ENCODE peak calls at places on chromosome 21, in nine cellular contexts. One of them, this sample, is unnamed.

GRCh38 chr21:33196956-33197374 is 32.8 kb upstream of the IFNAR2 start:
- DNase-seq in H1: peak
- DNase-seq in MM.1S: peak
- DNase-seq in ovary: peak
- DNase-seq in HCT116: peak
- DNase-seq in heart left ventricle: peak
- DNase-seq in CD8-positive, alpha-beta T cell: peak
- DNase-seq in WERI-Rb-1: peak
- DNase-seq in lower lobe of right lung: peak
- DNase-seq in this sample: no peak

GRCh38 chr21:28215214-28215954 is 777.3 kb downstream of the LTN1 start:
- DNase-seq in H1: no peak
- DNase-seq in HCT116: no peak
- DNase-seq in ovary: peak
- DNase-seq in lower lobe of right lung: no peak
- DNase-seq in heart left ventricle: peak
- DNase-seq in WERI-Rb-1: no peak
- DNase-seq in MM.1S: no peak
- DNase-seq in CD8-positive, alpha-beta T cell: no peak
- DNase-seq in this sample: no peak

GRCh38 chr21:28742527-28742926 is 250.2 kb downstream of the LTN1 start:
- DNase-seq in heart left ventricle: no peak
- DNase-seq in MM.1S: no peak
- DNase-seq in WERI-Rb-1: no peak
- DNase-seq in CD8-positive, alpha-beta T cell: no peak
- DNase-seq in lower lobe of right lung: no peak
- DNase-seq in HCT116: no peak
- DNase-seq in ovary: no peak
- DNase-seq in H1: no peak
- DNase-seq in this sample: no peak

GRCh38 chr21:31660134-31660565 is 657 bp downstream of the SOD1 start:
- DNase-seq in heart left ventricle: peak
- DNase-seq in H1: no peak
- DNase-seq in ovary: peak
- DNase-seq in HCT116: no peak
- DNase-seq in WERI-Rb-1: peak
- DNase-seq in CD8-positive, alpha-beta T cell: peak
- DNase-seq in MM.1S: peak
- DNase-seq in lower lobe of right lung: no peak
- DNase-seq in this sample: peak

GRCh38 chr21:43939443-43940328 is 72.4 kb upstream of the TRAPPC10 start:
- DNase-seq in ovary: no peak
- DNase-seq in WERI-Rb-1: peak
- DNase-seq in H1: no peak
- DNase-seq in heart left ventricle: no peak
- DNase-seq in lower lobe of right lung: no peak
- DNase-seq in HCT116: no peak
- DNase-seq in MM.1S: no peak
- DNase-seq in CD8-positive, alpha-beta T cell: no peak
- DNase-seq in this sample: no peak

GRCh38 chr21:18253252-18253651 is 8.6 kb downstream of the CHODL start:
- DNase-seq in WERI-Rb-1: no peak
- DNase-seq in ovary: no peak
- DNase-seq in heart left ventricle: no peak
- DNase-seq in CD8-positive, alpha-beta T cell: no peak
- DNase-seq in H1: no peak
- DNase-seq in MM.1S: no peak
- DNase-seq in lower lobe of right lung: no peak
- DNase-seq in HCT116: no peak
- DNase-seq in this sample: no peak

GRCh38 chr21:27269646-27270045 is 302.8 kb upstream of the ADAMTS5 start:
- DNase-seq in lower lobe of right lung: no peak
- DNase-seq in ovary: peak
- DNase-seq in MM.1S: no peak
- DNase-seq in H1: no peak
- DNase-seq in heart left ventricle: no peak
- DNase-seq in CD8-positive, alpha-beta T cell: no peak
- DNase-seq in WERI-Rb-1: no peak
- DNase-seq in HCT116: no peak
- DNase-seq in this sample: no peak

GRCh38 chr21:31338892-31339368 is 5.1 kb downstream of the TIAM1 start:
- DNase-seq in heart left ventricle: no peak
- DNase-seq in lower lobe of right lung: no peak
- DNase-seq in WERI-Rb-1: no peak
- DNase-seq in ovary: no peak
- DNase-seq in HCT116: no peak
- DNase-seq in H1: no peak
- DNase-seq in MM.1S: no peak
- DNase-seq in CD8-positive, alpha-beta T cell: no peak
- DNase-seq in this sample: no peak

GRCh38 chr21:26739189-26739588 is 106.0 kb downstream of the ADAMTS1 start:
- DNase-seq in heart left ventricle: no peak
- DNase-seq in lower lobe of right lung: no peak
- DNase-seq in CD8-positive, alpha-beta T cell: no peak
- DNase-seq in HCT116: no peak
- DNase-seq in WERI-Rb-1: no peak
- DNase-seq in ovary: no peak
- DNase-seq in MM.1S: no peak
- DNase-seq in H1: no peak
- DNase-seq in this sample: no peak

GRCh38 chr21:33685613-33686197 is 43.4 kb downstream of the ITSN1 start:
- DNase-seq in heart left ventricle: no peak
- DNase-seq in WERI-Rb-1: no peak
- DNase-seq in HCT116: no peak
- DNase-seq in CD8-positive, alpha-beta T cell: no peak
- DNase-seq in ovary: no peak
- DNase-seq in H1: no peak
- DNase-seq in MM.1S: peak
- DNase-seq in lower lobe of right lung: no peak
- DNase-seq in this sample: no peak

GRCh38 chr21:29351691-29352090 is 53.0 kb downstream of the BACH1 start:
- DNase-seq in CD8-positive, alpha-beta T cell: no peak
- DNase-seq in H1: no peak
- DNase-seq in lower lobe of right lung: no peak
- DNase-seq in heart left ventricle: no peak
- DNase-seq in WERI-Rb-1: no peak
- DNase-seq in ovary: no peak
- DNase-seq in HCT116: no peak
- DNase-seq in MM.1S: no peak
- DNase-seq in this sample: no peak

GRCh38 chr21:38622081-38622826 is 124.0 kb upstream of the ERG start:
- DNase-seq in MM.1S: no peak
- DNase-seq in WERI-Rb-1: no peak
- DNase-seq in CD8-positive, alpha-beta T cell: no peak
- DNase-seq in ovary: no peak
- DNase-seq in heart left ventricle: no peak
- DNase-seq in HCT116: no peak
- DNase-seq in H1: no peak
- DNase-seq in lower lobe of right lung: no peak
- DNase-seq in this sample: no peak
- H3K4me3 ChIP-seq in MM.1S: no peak
- H3K4me3 ChIP-seq in WERI-Rb-1: no peak
- H3K4me3 ChIP-seq in CD8-positive, alpha-beta T cell: no peak
- H3K4me3 ChIP-seq in ovary: no peak
- H3K4me3 ChIP-seq in heart left ventricle: no peak
- H3K4me3 ChIP-seq in HCT116: no peak
- H3K4me3 ChIP-seq in H1: no peak
- H3K4me3 ChIP-seq in lower lobe of right lung: no peak
- H3K4me3 ChIP-seq in this sample: no peak

GRCh38 chr21:36703626-36704280 is 4.8 kb downstream of the SIM2 start:
- DNase-seq in ovary: no peak
- DNase-seq in HCT116: no peak
- DNase-seq in WERI-Rb-1: no peak
- DNase-seq in lower lobe of right lung: no peak
- DNase-seq in MM.1S: no peak
- DNase-seq in heart left ventricle: no peak
- DNase-seq in H1: no peak
- DNase-seq in CD8-positive, alpha-beta T cell: no peak
- DNase-seq in this sample: no peak

GRCh38 chr21:36704281-36704957 is 5.5 kb downstream of the SIM2 start:
- DNase-seq in lower lobe of right lung: no peak
- DNase-seq in WERI-Rb-1: no peak
- DNase-seq in H1: no peak
- DNase-seq in MM.1S: no peak
- DNase-seq in CD8-positive, alpha-beta T cell: no peak
- DNase-seq in HCT116: no peak
- DNase-seq in ovary: no peak
- DNase-seq in heart left ventricle: no peak
- DNase-seq in this sample: no peak

GRCh38 chr21:36705679-36706481 is 7.0 kb downstream of the SIM2 start:
- DNase-seq in HCT116: no peak
- DNase-seq in CD8-positive, alpha-beta T cell: no peak
- DNase-seq in heart left ventricle: peak
- DNase-seq in H1: no peak
- DNase-seq in WERI-Rb-1: no peak
- DNase-seq in lower lobe of right lung: no peak
- DNase-seq in ovary: no peak
- DNase-seq in MM.1S: no peak
- DNase-seq in this sample: no peak

GRCh38 chr21:36706482-36706852 is 7.6 kb downstream of the SIM2 start:
- DNase-seq in CD8-positive, alpha-beta T cell: no peak
- DNase-seq in heart left ventricle: peak
- DNase-seq in WERI-Rb-1: no peak
- DNase-seq in HCT116: no peak
- DNase-seq in H1: no peak
- DNase-seq in MM.1S: no peak
- DNase-seq in ovary: no peak
- DNase-seq in lower lobe of right lung: no peak
- DNase-seq in this sample: no peak

GRCh38 chr21:36704958-36705678 is 6.2 kb downstream of the SIM2 start:
- DNase-seq in lower lobe of right lung: no peak
- DNase-seq in H1: no peak
- DNase-seq in MM.1S: no peak
- DNase-seq in CD8-positive, alpha-beta T cell: no peak
- DNase-seq in HCT116: no peak
- DNase-seq in ovary: no peak
- DNase-seq in WERI-Rb-1: no peak
- DNase-seq in heart left ventricle: no peak
- DNase-seq in this sample: no peak
- H3K4me3 ChIP-seq in lower lobe of right lung: no peak
- H3K4me3 ChIP-seq in H1: peak
- H3K4me3 ChIP-seq in MM.1S: peak
- H3K4me3 ChIP-seq in CD8-positive, alpha-beta T cell: no peak
- H3K4me3 ChIP-seq in HCT116: no peak
- H3K4me3 ChIP-seq in ovary: no peak
- H3K4me3 ChIP-seq in WERI-Rb-1: no peak
- H3K4me3 ChIP-seq in heart left ventricle: no peak
- H3K4me3 ChIP-seq in this sample: no peak

GRCh38 chr21:41833138-41834115 is 45.7 kb downstream of the PRDM15 start:
- DNase-seq in ovary: no peak
- DNase-seq in H1: no peak
- DNase-seq in WERI-Rb-1: no peak
- DNase-seq in heart left ventricle: no peak
- DNase-seq in HCT116: no peak
- DNase-seq in lower lobe of right lung: no peak
- DNase-seq in MM.1S: peak
- DNase-seq in CD8-positive, alpha-beta T cell: no peak
- DNase-seq in this sample: peak
- H3K4me3 ChIP-seq in ovary: no peak
- H3K4me3 ChIP-seq in H1: no peak
- H3K4me3 ChIP-seq in WERI-Rb-1: no peak
- H3K4me3 ChIP-seq in heart left ventricle: no peak
- H3K4me3 ChIP-seq in HCT116: no peak
- H3K4me3 ChIP-seq in lower lobe of right lung: no peak
- H3K4me3 ChIP-seq in MM.1S: peak
- H3K4me3 ChIP-seq in CD8-positive, alpha-beta T cell: no peak
- H3K4me3 ChIP-seq in this sample: no peak

DNA sequence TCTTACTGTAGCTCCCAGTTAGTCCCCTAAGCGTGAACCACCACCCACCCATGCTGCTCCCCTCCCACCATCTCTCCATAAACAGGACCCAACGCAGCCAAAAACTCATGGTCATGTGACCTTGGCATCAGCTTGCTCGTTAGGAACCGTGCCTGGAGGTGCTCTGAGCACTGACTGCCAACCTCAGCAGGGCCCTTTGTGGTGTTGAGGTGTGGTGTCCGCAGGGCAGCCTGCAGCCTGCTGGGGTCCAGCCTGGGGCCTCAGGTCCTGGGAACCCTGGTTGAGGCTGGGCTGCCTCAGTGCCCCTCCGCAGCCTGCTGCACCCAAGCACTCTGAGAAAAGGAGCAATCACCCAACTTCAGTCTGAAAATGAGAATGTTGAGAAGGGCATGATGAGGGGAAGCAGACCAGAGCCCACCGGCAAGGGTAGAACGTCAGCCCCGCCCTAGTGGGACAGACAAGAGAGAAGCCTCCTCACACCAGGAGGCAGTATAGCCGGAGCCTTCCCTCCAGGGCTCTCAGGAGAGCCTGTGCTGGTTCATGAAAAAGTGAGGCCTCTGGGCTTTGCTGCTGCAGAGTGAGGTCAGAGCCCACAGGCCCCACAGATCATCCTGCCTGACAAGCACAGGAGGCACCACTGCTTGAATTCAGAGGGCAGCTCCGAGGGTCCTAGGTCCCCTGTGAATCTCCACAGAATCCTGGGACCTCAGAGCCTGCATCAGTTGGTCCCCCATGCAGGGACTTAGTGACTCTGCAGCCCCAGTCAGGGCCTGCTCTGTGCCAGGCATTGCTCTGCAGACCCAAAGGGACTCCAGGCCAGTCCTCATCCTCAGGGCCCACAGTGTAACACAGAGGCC is 4.9 kb upstream of the COL6A2 start:
- DNase-seq in H1: no peak
- DNase-seq in CD8-positive, alpha-beta T cell: no peak
- DNase-seq in ovary: peak
- DNase-seq in MM.1S: no peak
- DNase-seq in WERI-Rb-1: no peak
- DNase-seq in lower lobe of right lung: no peak
- DNase-seq in HCT116: no peak
- DNase-seq in heart left ventricle: no peak
- DNase-seq in this sample: no peak
- H3K4me3 ChIP-seq in H1: no peak
- H3K4me3 ChIP-seq in CD8-positive, alpha-beta T cell: no peak
- H3K4me3 ChIP-seq in ovary: no peak
- H3K4me3 ChIP-seq in MM.1S: no peak
- H3K4me3 ChIP-seq in WERI-Rb-1: no peak
- H3K4me3 ChIP-seq in lower lobe of right lung: no peak
- H3K4me3 ChIP-seq in HCT116: no peak
- H3K4me3 ChIP-seq in heart left ventricle: no peak
- H3K4me3 ChIP-seq in this sample: no peak